ENCODE peak calls at places on chromosomes 11 and 22, in nine cellular contexts. P is activated T-cell treated with anti-CD3 and anti-CD28 coated beads, Interleukin-2, amount 50 U/mL, for 24 hours; O is H4; L is RWPE1; Q is choroid plexus epithelial cell; N is substantia nigra; W is activated naive CD4-positive, alpha-beta T cell treated with anti-CD3 and anti-CD28 coated beads, Interleukin-2, amount 50 U/mL, for 72 hours; E is AG20443; A is NCI-H1436 treated with DMSO at 0.1 percent for 48 hours. C is an unnamed sample.

GRCh38 chr11:11717064-11717725 is 95.4 kb upstream of the GALNT18 start:
- DNase-seq in P (no peak), O (no peak), L (peak), Q (no peak), N (no peak), W (no peak), E (no peak), A (no peak), C (no peak)

GRCh38 chr22:48957311-48957986 is 870.2 kb downstream of the BRD1 start:
- DNase-seq in P (peak), O (no peak), L (no peak), Q (no peak), N (no peak), W (no peak), E (no peak), A (no peak), C (peak)

GRCh38 chr11:12376259-12376971 is 956 bp upstream of the PARVA start:
- DNase-seq in P (no peak), O (peak), L (no peak), Q (peak), N (no peak), W (no peak), E (peak), A (no peak), C (no peak)

GRCh38 chr11:46916669-46917108 is 1.7 kb downstream of the LRP4 start:
- DNase-seq in P (no peak), O (no peak), L (peak), Q (peak), N (peak), W (no peak), E (peak), A (no peak), C (peak)

GRCh38 chr11:107785401-107785800 is 73.2 kb downstream of the SLC35F2 start:
- DNase-seq in P (no peak), O (no peak), L (no peak), Q (peak), N (no peak), W (peak), E (no peak), A (no peak), C (no peak)

GRCh38 chr22:30457964-30458363 is 13.9 kb downstream of the SEC14L3 start:
- DNase-seq in P (no peak), O (no peak), L (no peak), Q (no peak), N (peak), W (no peak), E (peak), A (no peak), C (no peak)

GRCh38 chr11:61787928-61788491 is 4.4 kb downstream of the TMEM258 start:
- DNase-seq in P (no peak), O (no peak), L (no peak), Q (peak), N (peak), W (no peak), E (no peak), A (no peak), C (peak)

GRCh38 chr11:11612439-11612838 is 9.4 kb downstream of the GALNT18 start:
- DNase-seq in P (no peak), O (no peak), L (no peak), Q (no peak), N (no peak), W (no peak), E (no peak), A (no peak), C (no peak)

GRCh38 chr22:24696551-24697001 is 77.9 kb downstream of the PIWIL3 start:
- DNase-seq in P (no peak), O (no peak), L (no peak), Q (no peak), N (no peak), W (no peak), E (no peak), A (no peak), C (no peak)

GRCh38 chr11:2589538-2589934 is 110.3 kb downstream of the KCNQ1OT1 start:
- DNase-seq in P (no peak), O (no peak), L (no peak), Q (no peak), N (no peak), W (peak), E (no peak), A (no peak), C (peak)

GRCh38 chr11:21948876-21949275 is 244.0 kb upstream of the ANO5 start:
- DNase-seq in P (no peak), O (no peak), L (no peak), Q (no peak), N (no peak), W (no peak), E (no peak), A (no peak), C (no peak)

GRCh38 chr11:96508861-96509260 is 119.0 kb downstream of the JRKL start:
- DNase-seq in P (no peak), O (no peak), L (no peak), Q (no peak), N (no peak), W (no peak), E (no peak), A (no peak), C (no peak)

GRCh38 chr11:67269401-67270255 is 3.4 kb downstream of the GRK2 start:
- DNase-seq in P (no peak), O (no peak), L (no peak), Q (no peak), N (no peak), W (no peak), E (no peak), A (no peak), C (no peak)

GRCh38 chr11:47524200-47524874 is 28.6 kb downstream of the CELF1 start:
- DNase-seq in P (no peak), O (no peak), L (peak), Q (peak), N (peak), W (peak), E (peak), A (no peak), C (peak)

C was measured in H9.